ENCODE peak calls at places on chromosomes 16 and 17, in six cellular contexts. T is HepG2, Y is upper lobe of left lung, J is A549, L is K562, N is GM12878. H is an unnamed sample.

GRCh38 chr17:81432873-81433451 is 37.7 kb downstream of the BAHCC1 start:
- ATAC-seq in T (no peak), Y (no peak), J (no peak), L (no peak), N (no peak), H (no peak)

GRCh38 chr16:89343501-89344291 is 126.2 kb downstream of the ZNF778 start:
- ATAC-seq in T (no peak), Y (no peak), J (no peak), L (no peak), N (no peak), H (no peak)

GRCh38 chr17:967122-967521 is 12.5 kb downstream of the NXN start:
- ATAC-seq in T (no peak), Y (no peak), J (no peak), L (no peak), N (no peak), H (no peak)

GRCh38 chr17:13735444-13735843 is 133.7 kb upstream of the HS3ST3A1 start:
- ATAC-seq in T (peak; percentile 47), Y (no peak), J (no peak), L (no peak), N (no peak), H (no peak)

GRCh38 chr17:76467366-76467765 is at the start of gene AANAT:
- ATAC-seq in T (no peak), Y (no peak), J (no peak), L (no peak), N (no peak), H (no peak)

GRCh38 chr17:17970699-17971430 is 1.3 kb downstream of the TOM1L2 start:
- ATAC-seq in T (no peak), Y (no peak), J (no peak), L (no peak), N (no peak), H (no peak)

GRCh38 chr17:12545877-12546513 is 119.7 kb upstream of the MYOCD start:
- ATAC-seq in T (peak; percentile 74), Y (peak; percentile 69), J (peak; percentile 97), L (peak; percentile 78), N (peak; percentile 84), H (no peak)

GRCh38 chr16:69767459-69768229 is 5.5 kb downstream of the WWP2 start:
- ATAC-seq in T (no peak), Y (no peak), J (no peak), L (no peak), N (peak; percentile 20), H (no peak)

GRCh38 chr16:87918314-87918713 is 18.0 kb downstream of the CA5A start:
- ATAC-seq in T (no peak), Y (no peak), J (no peak), L (no peak), N (no peak), H (peak; percentile 65)

GRCh38 chr17:17175917-17176316 is 30.2 kb downstream of the PLD6 start:
- ATAC-seq in T (no peak), Y (no peak), J (no peak), L (no peak), N (no peak), H (no peak)

GRCh38 chr17:249236-249993 is 68.0 kb upstream of the DOC2B start:
- ATAC-seq in T (no peak), Y (no peak), J (no peak), L (no peak), N (no peak), H (no peak)

GRCh38 chr16:19840524-19841110 is 44.0 kb downstream of the GPRC5B start:
- ATAC-seq in T (no peak), Y (no peak), J (no peak), L (no peak), N (no peak), H (no peak)

GRCh38 chr17:17874478-17874877 is 37.7 kb upstream of the SREBF1 start:
- ATAC-seq in T (no peak), Y (no peak), J (no peak), L (no peak), N (no peak), H (no peak)

GRCh38 chr17:3656353-3656752 is 12.0 kb downstream of the TAX1BP3 start:
- ATAC-seq in T (no peak), Y (no peak), J (no peak), L (no peak), N (no peak), H (no peak)

GRCh38 chr17:27381007-27381501 is 75.2 kb upstream of the KSR1 start:
- ATAC-seq in T (peak; percentile 96), Y (peak; percentile 80), J (peak; percentile 92), L (peak; percentile 94), N (peak; percentile 96), H (peak; percentile 51)

GRCh38 chr17:71464241-71464640 is 656.6 kb upstream of the SOX9 start:
- ATAC-seq in T (no peak), Y (no peak), J (no peak), L (no peak), N (no peak), H (no peak)

GRCh38 chr17:33169580-33170285 is 123.4 kb downstream of the ASIC2 start:
- ATAC-seq in T (no peak), Y (no peak), J (peak; percentile 71), L (no peak), N (no peak), H (no peak)

GRCh38 chr16:68284847-68285246 is 20.5 kb downstream of the SLC7A6 start:
- ATAC-seq in T (no peak), Y (no peak), J (no peak), L (no peak), N (peak; percentile 75), H (no peak)

GRCh38 chr17:44326867-44327444 is 2.3 kb upstream of the SLC25A39 start:
- ATAC-seq in T (peak; percentile 78), Y (peak; percentile 92), J (peak; percentile 80), L (peak; percentile 84), N (peak; percentile 79), H (peak; percentile 90)

GRCh38 chr17:44334315-44335181 is 9.9 kb upstream of the SLC25A39 start:
- ATAC-seq in T (peak; percentile 57), Y (no peak), J (no peak), L (no peak), N (no peak), H (no peak)

GRCh38 chr17:44333371-44333770 is 8.7 kb upstream of the SLC25A39 start:
- ATAC-seq in T (no peak), Y (peak; percentile 57), J (no peak), L (no peak), N (no peak), H (no peak)

GRCh38 chr17:44327715-44328449 is 3.3 kb upstream of the SLC25A39 start:
- ATAC-seq in T (no peak), Y (no peak), J (no peak), L (no peak), N (no peak), H (no peak)

DNA sequence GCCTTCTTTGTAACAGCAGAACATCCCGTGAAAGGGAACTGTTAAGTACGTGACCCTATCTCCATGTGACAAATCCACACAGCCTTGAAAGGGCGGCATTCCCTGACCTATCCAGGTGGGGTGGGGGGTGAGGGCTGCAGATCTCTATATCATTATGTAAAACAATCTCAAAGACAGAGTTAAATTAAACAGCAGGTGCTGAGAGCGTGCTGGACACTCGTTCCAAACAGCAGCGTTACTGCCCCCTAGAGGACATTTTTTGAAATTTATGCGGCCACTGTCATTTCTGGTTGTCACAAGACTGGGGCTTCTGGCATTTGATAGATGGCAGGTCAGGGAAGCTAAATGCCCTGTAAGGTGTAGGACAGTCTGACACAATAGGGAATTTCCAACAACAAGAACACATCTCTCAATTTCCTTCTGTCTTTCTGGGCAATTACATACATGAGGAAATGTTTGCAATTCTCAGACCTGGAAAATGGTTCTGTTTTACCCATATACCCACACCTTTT is 6.7 kb upstream of the SLC25A39 start:
- ATAC-seq in T (peak; percentile 25), Y (no peak), J (peak; percentile 57), L (peak; percentile 64), N (peak; percentile 72), H (no peak)
- TF ChIP-seq EP300 in T (no peak), Y (no peak), J (no peak), L (no peak), N (no peak), H (no peak)

GRCh38 chr16:71930013-71930563 is 34.8 kb downstream of the IST1 start:
- ATAC-seq in T (no peak), Y (no peak), J (no peak), L (no peak), N (no peak), H (no peak)

GRCh38 chr16:71924710-71925109 is 29.4 kb downstream of the IST1 start:
- ATAC-seq in T (no peak), Y (no peak), J (no peak), L (no peak), N (no peak), H (no peak)

GRCh38 chr16:71929048-71929447 is 33.7 kb downstream of the IST1 start:
- ATAC-seq in T (no peak), Y (no peak), J (no peak), L (no peak), N (no peak), H (peak; percentile 63)

GRCh38 chr16:71927787-71928186 is 32.5 kb downstream of the IST1 start:
- ATAC-seq in T (peak; percentile 20), Y (no peak), J (no peak), L (no peak), N (no peak), H (peak; percentile 38)

DNA sequence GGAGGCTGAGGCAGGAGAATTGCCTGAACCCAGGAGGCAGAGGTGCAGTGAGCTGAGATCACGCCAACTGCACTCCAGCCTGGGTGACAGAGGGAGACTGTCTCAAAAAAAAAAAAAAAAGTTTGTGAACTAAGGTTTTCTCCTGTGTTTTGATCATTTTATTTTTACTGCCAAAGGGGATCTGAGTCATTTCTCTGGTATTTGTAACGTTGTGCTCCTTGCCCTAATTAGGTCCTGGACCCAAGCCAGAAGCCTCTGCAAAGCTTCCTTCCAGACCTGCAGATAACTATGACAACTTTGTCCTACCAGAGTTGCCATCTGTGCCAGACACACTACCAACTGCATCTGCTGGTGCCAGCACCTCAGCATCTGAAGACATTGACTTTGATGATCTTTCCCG is 32.1 kb downstream of the IST1 start:
- ATAC-seq in T (no peak), Y (no peak), J (no peak), L (no peak), N (no peak), H (peak; percentile 80)
- TF ChIP-seq EP300 in T (no peak), Y (no peak), J (no peak), L (no peak), N (no peak), H (no peak)

GRCh38 chr17:7652659-7653343 is 2.1 kb downstream of the ATP1B2 start:
- ATAC-seq in T (no peak), Y (no peak), J (no peak), L (no peak), N (no peak), H (no peak)

GRCh38 chr17:7651959-7652658 is 1.4 kb downstream of the ATP1B2 start:
- ATAC-seq in T (no peak), Y (no peak), J (no peak), L (no peak), N (no peak), H (no peak)

GRCh38 chr17:7656958-7657715 is 6.4 kb downstream of the ATP1B2 start:
- ATAC-seq in T (no peak), Y (no peak), J (peak; percentile 15), L (no peak), N (no peak), H (peak; percentile 76)

GRCh38 chr17:7655541-7655840 is 4.8 kb downstream of the ATP1B2 start:
- ATAC-seq in T (no peak), Y (no peak), J (no peak), L (no peak), N (peak; percentile 47), H (no peak)

GRCh38 chr17:7654832-7655540 is 4.3 kb downstream of the ATP1B2 start:
- ATAC-seq in T (no peak), Y (no peak), J (no peak), L (no peak), N (no peak), H (no peak)
- TF ChIP-seq EP300 in T (no peak), Y (no peak), J (no peak), L (no peak), N (no peak), H (no peak)

GRCh38 chr17:28743243-28744103 is at the start of gene TRAF4:
- ATAC-seq in T (peak; percentile 64), Y (peak; percentile 83), J (peak; percentile 72), L (peak; percentile 87), N (peak; percentile 69), H (peak; percentile 92)
- TF ChIP-seq EP300 in T (no peak), Y (no peak), J (no peak), L (peak; percentile 17), N (peak; percentile 53), H (no peak)